ENCODE peak calls at places on chromosomes 13 and 19, in five cellular contexts. K is lower lobe of right lung, E is choroid plexus epithelial cell, Y is PC-3, P is lung. J is an unnamed sample.

GRCh38 chr19:44677019-44677809 is 5.9 kb downstream of the CEACAM19 start:
- DNase-seq in Y (peak; percentile 55), K (no peak), P (no peak), E (peak; percentile 81), J (peak; percentile 62)

GRCh38 chr19:28435551-28436261 is 777.2 kb downstream of the UQCRFS1 start:
- DNase-seq in Y (no peak), E (no peak), K (no peak), P (no peak), J (no peak)

GRCh38 chr19:41351339-41352245 is 2.1 kb downstream of the TGFB1 start:
- DNase-seq in Y (peak; percentile 35), E (peak; percentile 55), P (peak; percentile 74), K (peak; percentile 85), J (peak; percentile 60)

GRCh38 chr19:4447327-4448146 is 10.1 kb downstream of the UBXN6 start:
- DNase-seq in K (no peak), Y (no peak), P (no peak), E (no peak), J (no peak)

GRCh38 chr19:2722541-2723344 is 1.6 kb upstream of the DIRAS1 start:
- DNase-seq in K (peak; percentile 65), P (no peak), E (peak; percentile 69), Y (peak; percentile 54), J (peak; percentile 82)

GRCh38 chr19:14106840-14107239 is 10.7 kb downstream of the PRKACA start:
- DNase-seq in Y (no peak), P (no peak), E (no peak), K (no peak), J (no peak)

GRCh38 chr13:33610471-33611015 is 207.4 kb upstream of the RFC3 start:
- DNase-seq in E (peak; percentile 5), K (peak; percentile 52), Y (no peak), P (no peak), J (peak; percentile 13)

GRCh38 chr19:43479961-43480561 is 14.7 kb upstream of the LYPD3 start:
- DNase-seq in E (no peak), P (no peak), K (no peak), Y (no peak), J (no peak)

GRCh38 chr19:53333071-53333465 is 481 bp upstream of the ZNF845 start:
- DNase-seq in K (peak; percentile 66), Y (no peak), P (peak; percentile 35), E (no peak), J (no peak)

GRCh38 chr19:17370026-17370587 is 7.0 kb downstream of the PLVAP start:
- DNase-seq in Y (no peak), K (no peak), P (no peak), E (peak; percentile 84), J (peak; percentile 84)

GRCh38 chr13:31922724-31923123 is 108.8 kb upstream of the FRY start:
- DNase-seq in Y (no peak), K (no peak), P (no peak), E (no peak), J (no peak)

GRCh38 chr13:30340367-30341184 is 33.2 kb upstream of the KATNAL1 start:
- DNase-seq in P (peak; percentile 35), E (peak; percentile 82), K (no peak), Y (peak; percentile 58), J (peak; percentile 80)

GRCh38 chr19:15836595-15837398 is 21.3 kb upstream of the OR10H1 start:
- DNase-seq in Y (peak; percentile 96), P (peak; percentile 97), K (peak; percentile 97), E (peak; percentile 93), J (peak; percentile 91)

GRCh38 chr13:44692173-44692713 is 116.1 kb upstream of the TSC22D1 start:
- DNase-seq in E (peak; percentile 48), P (no peak), Y (peak; percentile 33), K (no peak), J (no peak)

GRCh38 chr19:39138221-39139211 is 12.9 kb downstream of the PAK4 start:
- DNase-seq in K (no peak), Y (no peak), E (no peak), P (no peak), J (no peak)

GRCh38 chr13:81874681-81875661 is 1534.0 kb upstream of the SPRY2 start:
- DNase-seq in Y (peak; percentile 38), E (no peak), P (no peak), K (no peak), J (no peak)

GRCh38 chr19:14135985-14136508 is 342 bp downstream of the ASF1B start:
- DNase-seq in P (no peak), E (no peak), K (no peak), Y (no peak), J (no peak)

GRCh38 chr19:18399008-18399407 is 1.6 kb upstream of the LRRC25 start:
- DNase-seq in P (no peak), E (peak; percentile 63), Y (peak; percentile 50), K (no peak), J (no peak)

GRCh38 chr19:1533510-1534150 is 9.8 kb downstream of the PLK5 start:
- DNase-seq in Y (no peak), K (no peak), P (no peak), E (no peak), J (no peak)

GRCh38 chr13:34752561-34752960 is 189.5 kb upstream of the NBEA start:
- DNase-seq in Y (no peak), E (no peak), P (no peak), K (no peak), J (no peak)

GRCh38 chr13:33676700-33677048 is 141.3 kb upstream of the RFC3 start:
- DNase-seq in P (peak; percentile 53), K (peak; percentile 50), Y (peak; percentile 65), E (peak; percentile 73), J (peak; percentile 67)

GRCh38 chr19:18109363-18109730 is 11.8 kb downstream of the MAST3 start:
- DNase-seq in P (no peak), E (no peak), K (no peak), Y (no peak), J (no peak)

GRCh38 chr19:23065306-23065705 is 51.5 kb upstream of the ZNF730 start:
- DNase-seq in Y (no peak), P (no peak), E (no peak), K (no peak), J (no peak)

GRCh38 chr19:23070353-23070781 is 46.5 kb upstream of the ZNF730 start:
- DNase-seq in K (no peak), E (peak; percentile 76), Y (no peak), P (no peak), J (peak; percentile 49)

GRCh38 chr19:23075031-23075733 is 41.6 kb upstream of the ZNF730 start:
- DNase-seq in K (peak; percentile 51), P (peak; percentile 61), Y (peak; percentile 27), E (peak; percentile 85), J (peak; percentile 80)

GRCh38 chr19:23071087-23071511 is 45.7 kb upstream of the ZNF730 start:
- DNase-seq in Y (no peak), P (no peak), E (peak; percentile 21), K (no peak), J (peak; percentile 20)
- H3K4me3 ChIP-seq in Y (no peak overlapping the region), P (peak overlapping the region; percentile 11), E (peak overlapping the region; percentile 58), K (peak overlapping the region; percentile 27), J (peak overlapping the region; percentile 48)

GRCh38 chr19:48254529-48254970 is 1.2 kb downstream of the CARD8 start:
- DNase-seq in E (no peak), P (no peak), Y (no peak), K (no peak), J (no peak)
- H3K4me3 ChIP-seq in E (no peak overlapping the region), P (no peak overlapping the region), Y (peak overlapping the region; percentile 78), K (peak overlapping the region; percentile 71), J (peak overlapping the region; percentile 68)

DNA sequence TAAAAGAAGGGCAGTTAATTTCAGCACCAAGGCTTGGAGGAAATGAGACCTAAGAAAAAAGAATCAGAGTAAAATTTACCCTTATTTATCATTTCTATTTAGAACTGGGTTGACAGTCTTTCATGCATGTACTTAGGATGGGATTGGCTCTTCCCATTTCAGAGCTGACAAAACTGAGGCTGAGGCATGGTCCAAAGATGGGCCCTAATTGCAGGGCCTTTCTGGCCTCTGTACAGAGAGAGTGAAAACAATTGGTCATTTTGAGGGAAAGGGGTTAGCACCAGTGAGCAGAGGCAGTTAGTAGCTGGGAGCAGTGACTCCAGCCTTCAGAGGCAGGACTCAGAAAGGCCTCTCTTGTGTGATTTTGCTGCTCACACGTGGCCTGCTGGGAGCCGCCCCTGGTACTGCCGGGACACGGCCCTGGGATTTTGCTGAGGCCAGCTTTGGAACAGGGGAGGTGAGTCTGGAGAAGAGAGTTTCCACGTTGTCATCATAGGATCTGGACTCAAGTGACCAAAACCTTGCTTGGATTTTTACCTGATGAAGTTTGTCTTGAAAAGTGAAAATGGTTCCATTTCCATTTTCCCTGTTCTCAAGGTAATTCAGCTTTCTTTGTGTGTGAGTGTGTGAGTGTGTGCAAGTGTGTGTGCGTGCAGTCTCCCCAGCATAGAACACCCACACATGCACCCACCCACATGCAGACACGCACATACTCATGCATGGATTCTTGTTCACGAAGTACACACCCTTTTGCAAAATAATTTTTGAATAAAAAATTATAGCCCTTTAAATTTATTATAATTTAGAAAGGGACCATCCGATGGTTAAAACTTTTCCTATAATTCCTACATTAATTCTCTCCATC is at the start of gene ZNF536:
- DNase-seq in K (no peak), P (no peak), Y (no peak), E (no peak), J (no peak)
- H3K4me3 ChIP-seq in K (no peak within 1 kb of the TSS), P (no peak within 1 kb of the TSS), Y (no peak within 1 kb of the TSS), E (no peak within 1 kb of the TSS), J (no peak within 1 kb of the TSS)

DNA sequence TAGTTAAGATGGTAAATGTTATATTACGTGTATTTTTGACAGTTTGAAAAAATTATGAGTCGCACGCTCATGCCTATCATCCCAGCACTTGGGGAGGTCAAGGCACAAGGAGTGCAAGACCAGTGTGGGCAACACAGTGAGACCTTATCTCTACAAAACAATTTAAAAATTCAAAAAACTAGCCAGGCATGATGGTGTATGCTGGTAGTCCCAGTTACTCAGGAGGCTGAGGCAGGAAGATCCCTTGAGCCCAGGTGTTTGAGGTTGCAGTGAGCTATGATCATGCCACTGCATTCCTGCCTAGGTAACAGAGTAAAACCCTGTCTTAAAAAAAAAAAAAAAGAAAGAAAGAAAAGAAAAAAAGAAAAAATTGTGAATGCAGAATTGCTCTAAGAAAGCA is 58.0 kb downstream of the TBC1D4 start:
- DNase-seq in E (no peak), K (no peak), Y (no peak), P (no peak), J (no peak)
- H3K4me3 ChIP-seq in E (no peak overlapping the region), K (no peak overlapping the region), Y (no peak overlapping the region), P (no peak overlapping the region), J (no peak overlapping the region)

DNA sequence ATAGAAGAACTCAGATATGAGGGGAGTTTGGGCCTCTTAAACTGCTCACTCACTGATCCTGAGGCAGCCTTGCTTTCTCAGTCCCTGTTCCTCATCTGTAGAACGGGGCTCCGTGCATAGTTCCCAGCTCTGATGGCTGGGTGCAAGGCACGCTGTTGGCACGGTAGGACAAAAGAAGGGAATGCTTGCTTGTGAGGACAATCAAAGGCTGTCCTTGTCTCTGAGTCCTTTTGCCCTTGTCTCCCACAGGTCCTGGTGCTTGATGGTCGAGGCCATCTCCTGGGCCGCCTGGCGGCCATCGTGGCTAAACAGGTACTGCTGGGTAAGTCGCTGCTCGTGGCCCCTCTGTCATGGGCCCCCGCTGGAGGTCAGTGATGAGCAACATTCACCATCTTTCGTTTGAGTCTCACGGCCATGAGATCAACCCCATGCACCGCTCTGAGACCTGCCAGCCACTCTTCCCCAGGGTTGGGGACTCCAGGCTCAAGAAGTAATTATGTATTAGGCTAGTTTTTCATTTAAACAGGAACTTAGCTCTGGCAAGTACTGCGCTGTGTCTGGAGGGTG is 2.3 kb downstream of the RPL13A start:
- DNase-seq in K (no peak), P (no peak), E (no peak), Y (no peak), J (no peak)
- H3K4me3 ChIP-seq in K (peak overlapping the region; percentile 99), P (no peak overlapping the region), E (peak overlapping the region; percentile 76), Y (peak overlapping the region; percentile 89), J (peak overlapping the region; percentile 100)

DNA sequence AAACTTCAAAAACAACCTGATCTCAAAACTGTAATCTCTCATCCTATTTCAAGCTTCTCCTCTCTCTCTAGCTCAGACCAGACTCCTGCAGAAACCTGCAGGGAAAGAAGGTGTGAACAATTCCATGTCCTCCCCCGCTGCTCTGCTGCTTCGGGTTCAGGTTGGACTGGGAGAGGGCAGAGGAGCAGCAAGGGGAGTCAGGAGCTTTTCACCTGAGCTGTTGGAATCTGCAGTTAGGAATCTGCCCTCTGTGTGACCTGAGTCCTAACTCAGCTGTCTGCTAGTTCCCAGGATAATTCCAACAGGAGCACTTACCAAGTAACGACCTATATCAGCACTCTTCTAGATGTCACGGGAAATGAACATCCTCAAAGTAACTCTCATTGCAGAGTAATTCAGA is 118.3 kb downstream of the DNAJC15 start:
- DNase-seq in Y (no peak), E (no peak), P (no peak), K (no peak), J (no peak)
- H3K4me3 ChIP-seq in Y (no peak overlapping the region), E (no peak overlapping the region), P (no peak overlapping the region), K (no peak overlapping the region), J (no peak overlapping the region)